ENCODE peak calls at places on chromosomes 13 and 19, in ten cellular contexts. J, R, P, S, T, W, Q, F, D and N are unnamed samples.

GRCh38 chr19:29880498-29881081 is 61.4 kb upstream of the URI1 start:
- DNase-seq in T (no peak), D (no peak), Q (no peak), S (no peak), F (no peak), R (no peak), J (no peak), W (no peak), P (no peak), N (no peak)

GRCh38 chr19:41434450-41434849 is 5.3 kb downstream of the DMAC2 start:
- DNase-seq in W (no peak), T (no peak), R (no peak), F (no peak), D (no peak), J (no peak), S (no peak), Q (no peak), P (no peak), N (no peak)

GRCh38 chr19:3471954-3472655 is 8.2 kb downstream of the SMIM24 start:
- DNase-seq in Q (no peak), P (no peak), F (peak), R (no peak), W (no peak), S (no peak), D (no peak), T (no peak), J (no peak), N (peak)

GRCh38 chr19:2804156-2805004 is 15.3 kb upstream of the ZNF554 start:
- DNase-seq in P (no peak), Q (no peak), W (no peak), F (no peak), T (no peak), S (no peak), R (no peak), D (no peak), J (no peak), N (no peak)

GRCh38 chr19:3783660-3784584 is 2.3 kb downstream of the MATK start:
- DNase-seq in Q (no peak), F (no peak), T (no peak), R (peak), W (no peak), J (no peak), D (no peak), P (no peak), S (no peak), N (no peak)

GRCh38 chr19:19498255-19498991 is 16.9 kb downstream of the TSSK6 start:
- DNase-seq in T (no peak), W (no peak), D (no peak), F (no peak), S (no peak), J (no peak), Q (no peak), R (no peak), P (no peak), N (no peak)

GRCh38 chr19:4980087-4980486 is 11.2 kb downstream of the KDM4B start:
- DNase-seq in S (no peak), P (peak), J (no peak), R (no peak), W (no peak), Q (no peak), D (no peak), T (no peak), F (peak), N (peak)

GRCh38 chr19:4326837-4327251 is 11.8 kb downstream of the STAP2 start:
- DNase-seq in S (no peak), T (no peak), F (no peak), W (no peak), D (no peak), J (no peak), P (no peak), Q (no peak), R (no peak), N (no peak)

GRCh38 chr13:50969691-50970090 is 60.1 kb downstream of the RNASEH2B start:
- DNase-seq in S (peak), P (peak), D (no peak), R (no peak), J (peak), W (no peak), T (no peak), F (peak), Q (no peak), N (no peak)

GRCh38 chr13:31009166-31009565 is 76.7 kb downstream of the TEX26 start:
- DNase-seq in F (peak), P (peak), J (no peak), Q (no peak), T (no peak), R (no peak), S (peak), D (no peak), W (no peak), N (no peak)

GRCh38 chr19:5293607-5294089 is 47.0 kb downstream of the PTPRS start:
- DNase-seq in T (no peak), R (no peak), J (peak), F (peak), P (peak), W (no peak), D (no peak), S (peak), Q (no peak), N (peak)

GRCh38 chr19:38812004-38812840 is 523 bp downstream of the LGALS4 start:
- DNase-seq in R (no peak), P (no peak), Q (no peak), F (no peak), T (no peak), S (no peak), D (no peak), J (no peak), W (no peak), N (no peak)

GRCh38 chr19:42097461-42097860 is 21.5 kb downstream of the ZNF574 start:
- DNase-seq in W (no peak), F (no peak), P (no peak), D (no peak), T (no peak), J (no peak), Q (no peak), R (no peak), S (no peak), N (no peak)

GRCh38 chr13:32261567-32261966 is 53.6 kb downstream of the ZAR1L start:
- DNase-seq in Q (peak), F (peak), S (peak), T (no peak), D (peak), P (peak), R (no peak), J (peak), W (peak), N (peak)

GRCh38 chr19:37973666-37974065 is 66.7 kb downstream of the SIPA1L3 start:
- DNase-seq in S (no peak), J (no peak), R (no peak), P (no peak), D (no peak), T (no peak), W (no peak), F (no peak), Q (no peak), N (no peak)

GRCh38 chr13:113596321-113597200 is 12.0 kb downstream of the TFDP1 start:
- DNase-seq in P (no peak), F (no peak), J (no peak), Q (no peak), R (no peak), T (no peak), W (no peak), S (no peak), D (peak), N (no peak)

GRCh38 chr13:35848316-35848715 is 282.9 kb downstream of the DCLK1 start:
- DNase-seq in J (no peak), W (no peak), S (no peak), F (no peak), R (no peak), D (no peak), T (no peak), Q (no peak), P (no peak), N (no peak)

GRCh38 chr19:7216373-7216902 is 77.8 kb downstream of the INSR start:
- DNase-seq in W (no peak), F (no peak), J (no peak), S (no peak), R (no peak), Q (no peak), P (no peak), T (peak), D (no peak), N (no peak)

DNA sequence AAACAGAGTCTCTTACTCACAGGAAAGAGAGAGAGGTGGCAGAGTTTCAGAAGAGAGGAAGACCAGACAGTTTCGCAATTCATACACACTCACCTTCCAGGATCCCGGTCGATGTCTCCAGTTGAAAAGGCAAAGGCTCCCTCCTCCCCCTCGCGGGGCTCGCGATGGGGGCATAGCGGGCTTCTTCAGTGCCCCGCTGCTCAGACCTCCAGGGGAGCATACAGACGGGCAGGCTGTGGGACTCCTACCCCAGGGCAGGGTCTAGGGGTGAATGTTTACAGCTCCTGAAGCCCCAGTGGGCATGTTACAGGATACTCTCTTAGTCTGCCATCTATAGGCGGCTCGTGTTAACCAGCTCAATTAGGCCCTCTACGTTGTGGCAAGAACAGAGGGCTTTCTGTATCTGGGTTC is 139.2 kb downstream of the SLITRK5 start:
- DNase-seq in T (no peak), S (no peak), F (no peak), W (no peak), D (no peak), P (no peak), J (no peak), R (no peak), Q (no peak), N (no peak)
- TF ChIP-seq CTCF in T (no peak), S (no peak), F (no peak), W (no peak), D (no peak), P (no peak), J (no peak), R (no peak), Q (no peak), N (no peak)

GRCh38 chr19:51691122-51692064 is 1.7 kb upstream of the SPACA6 start:
- DNase-seq in R (no peak), J (peak), S (peak), D (no peak), W (no peak), Q (no peak), P (peak), F (peak), T (no peak), N (peak)
- H3K4me3 ChIP-seq in R (peak), J (peak), S (peak), D (peak), W (peak), Q (peak), P (peak), F (peak), T (no peak), N (peak)

DNA sequence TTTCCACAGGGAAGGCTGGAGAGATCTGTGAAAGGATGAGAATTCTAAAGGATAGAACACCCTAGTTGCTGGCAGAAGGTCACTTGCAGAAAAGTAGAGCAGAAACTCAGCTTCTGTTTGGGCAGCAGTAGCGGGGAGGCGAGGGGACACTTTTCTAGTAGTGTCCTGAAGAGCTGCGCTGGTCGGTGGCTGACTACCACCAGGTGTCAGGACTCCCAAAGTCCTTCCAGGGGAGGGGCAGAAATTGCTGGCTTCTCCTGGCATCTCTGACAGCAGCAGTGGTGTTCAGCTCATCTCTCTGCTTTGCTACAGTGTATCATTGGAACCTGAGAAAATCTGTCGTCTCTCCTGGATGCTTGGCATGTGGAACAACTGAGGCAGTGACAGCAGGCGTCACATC is 120.9 kb downstream of the ZDHHC20 start:
- DNase-seq in J (no peak), R (no peak), T (no peak), W (no peak), Q (no peak), D (no peak), F (no peak), S (no peak), P (no peak), N (no peak)
- TF ChIP-seq CTCF in J (no peak), R (no peak), T (no peak), W (no peak), Q (no peak), D (no peak), F (no peak), S (no peak), P (no peak), N (no peak)

GRCh38 chr19:36151144-36152051 is 849 bp downstream of the COX7A1 start:
- DNase-seq in D (peak), J (peak), F (peak), S (peak), R (no peak), P (no peak), W (no peak), T (no peak), Q (peak), N (peak)

GRCh38 chr19:36152886-36153525 is 759 bp upstream of the COX7A1 start:
- DNase-seq in T (no peak), P (no peak), R (no peak), Q (no peak), J (no peak), S (no peak), W (no peak), D (no peak), F (no peak), N (no peak)

GRCh38 chr19:36152061-36152885 is at the start of gene COX7A1:
- DNase-seq in J (peak), W (peak), T (no peak), R (no peak), F (peak), D (peak), S (peak), P (no peak), Q (peak), N (peak)

GRCh38 chr19:36149673-36150406 is 2.4 kb downstream of the COX7A1 start:
- DNase-seq in T (no peak), F (no peak), R (no peak), J (no peak), P (no peak), D (no peak), Q (no peak), W (no peak), S (no peak), N (no peak)

DNA sequence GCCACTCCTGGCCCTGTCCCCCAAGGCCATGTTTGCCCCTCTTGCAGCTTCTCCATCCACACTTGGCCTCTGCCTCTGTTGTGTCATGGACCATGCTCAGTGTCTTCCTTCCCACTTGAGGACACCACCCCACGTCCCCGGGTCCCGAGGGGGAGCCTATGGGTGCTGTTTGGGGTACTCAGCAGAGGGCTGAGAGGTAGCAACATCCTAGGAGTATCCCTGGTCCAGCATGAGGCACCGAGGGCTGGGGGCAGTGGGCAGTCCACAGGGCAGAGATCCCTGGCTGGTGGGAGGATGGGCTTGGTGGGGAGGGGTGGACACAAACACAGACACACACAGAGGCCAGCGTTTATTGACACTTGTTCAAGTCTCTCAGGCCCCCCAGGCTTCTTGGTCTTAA is 1.7 kb downstream of the COX7A1 start:
- DNase-seq in S (no peak), Q (no peak), J (no peak), R (no peak), T (no peak), D (no peak), P (no peak), W (no peak), F (no peak), N (no peak)
- H3K4me3 ChIP-seq in S (no peak), Q (no peak), J (no peak), R (no peak), T (no peak), D (peak), P (peak), W (no peak), F (no peak), N (no peak)